ENCODE peak calls at places on chromosomes 11 and 22, in six cellular contexts. One of them, this sample, is unnamed. For H3K9me3, the result is how much of the 10 kb centered on the place peaks cover.

GRCh38 chr11:66719111-66719872 is 9.7 kb downstream of the SPTBN2 start:
- DNase-seq in upper lobe of right lung: peak
- DNase-seq in AG04450: no peak
- DNase-seq in adipocyte: no peak
- DNase-seq in CD8-positive, alpha-beta T cell: no peak
- DNase-seq in Peyer's patch: peak
- DNase-seq in this sample: no peak

GRCh38 chr11:111183706-111184105 is 61.8 kb upstream of the POU2AF2 start:
- DNase-seq in adipocyte: peak
- DNase-seq in AG04450: no peak
- DNase-seq in Peyer's patch: no peak
- DNase-seq in upper lobe of right lung: no peak
- DNase-seq in CD8-positive, alpha-beta T cell: no peak
- DNase-seq in this sample: no peak

GRCh38 chr11:72040497-72041363 is 39.6 kb downstream of the NUMA1 start:
- DNase-seq in AG04450: peak
- DNase-seq in upper lobe of right lung: peak
- DNase-seq in Peyer's patch: peak
- DNase-seq in CD8-positive, alpha-beta T cell: peak
- DNase-seq in adipocyte: peak
- DNase-seq in this sample: peak

GRCh38 chr22:23282089-23282501 is 101.8 kb downstream of the BCR start:
- DNase-seq in adipocyte: peak
- DNase-seq in upper lobe of right lung: peak
- DNase-seq in CD8-positive, alpha-beta T cell: no peak
- DNase-seq in AG04450: peak
- DNase-seq in Peyer's patch: peak
- DNase-seq in this sample: no peak

GRCh38 chr11:43920598-43921419 is 21.6 kb upstream of the C11orf96 start:
- DNase-seq in Peyer's patch: no peak
- DNase-seq in CD8-positive, alpha-beta T cell: no peak
- DNase-seq in adipocyte: peak
- DNase-seq in AG04450: peak
- DNase-seq in upper lobe of right lung: no peak
- DNase-seq in this sample: no peak

GRCh38 chr11:96012086-96012824 is 88.3 kb upstream of the MTMR2 start:
- DNase-seq in upper lobe of right lung: no peak
- DNase-seq in AG04450: no peak
- DNase-seq in Peyer's patch: no peak
- DNase-seq in CD8-positive, alpha-beta T cell: peak
- DNase-seq in adipocyte: peak
- DNase-seq in this sample: peak

GRCh38 chr11:83583953-83584352 is 297.8 kb upstream of the CCDC90B start:
- DNase-seq in CD8-positive, alpha-beta T cell: no peak
- DNase-seq in AG04450: no peak
- DNase-seq in upper lobe of right lung: no peak
- DNase-seq in Peyer's patch: no peak
- DNase-seq in adipocyte: peak
- DNase-seq in this sample: no peak

GRCh38 chr11:9601876-9602199 is 28.4 kb downstream of the WEE1 start:
- DNase-seq in upper lobe of right lung: no peak
- DNase-seq in AG04450: no peak
- DNase-seq in Peyer's patch: no peak
- DNase-seq in CD8-positive, alpha-beta T cell: no peak
- DNase-seq in adipocyte: no peak
- DNase-seq in this sample: no peak

GRCh38 chr11:121104223-121104831 is 3.3 kb downstream of the TECTA start:
- DNase-seq in adipocyte: no peak
- DNase-seq in AG04450: no peak
- DNase-seq in CD8-positive, alpha-beta T cell: no peak
- DNase-seq in Peyer's patch: no peak
- DNase-seq in upper lobe of right lung: no peak
- DNase-seq in this sample: no peak

GRCh38 chr11:19163627-19164026 is 38.2 kb downstream of the CSRP3 start:
- DNase-seq in adipocyte: no peak
- DNase-seq in AG04450: no peak
- DNase-seq in upper lobe of right lung: no peak
- DNase-seq in Peyer's patch: no peak
- DNase-seq in CD8-positive, alpha-beta T cell: no peak
- DNase-seq in this sample: no peak

GRCh38 chr11:106286881-106287504 is 209.5 kb downstream of the AASDHPPT start:
- DNase-seq in AG04450: no peak
- DNase-seq in CD8-positive, alpha-beta T cell: no peak
- DNase-seq in adipocyte: no peak
- DNase-seq in upper lobe of right lung: no peak
- DNase-seq in Peyer's patch: no peak
- DNase-seq in this sample: no peak

GRCh38 chr11:34536056-34536455 is 22.5 kb upstream of the ELF5 start:
- DNase-seq in AG04450: no peak
- DNase-seq in CD8-positive, alpha-beta T cell: no peak
- DNase-seq in Peyer's patch: no peak
- DNase-seq in upper lobe of right lung: no peak
- DNase-seq in adipocyte: no peak
- DNase-seq in this sample: no peak

GRCh38 chr22:27879923-27880322 is 39.1 kb downstream of the PITPNB start:
- DNase-seq in upper lobe of right lung: no peak
- DNase-seq in Peyer's patch: no peak
- DNase-seq in CD8-positive, alpha-beta T cell: no peak
- DNase-seq in adipocyte: peak
- DNase-seq in AG04450: no peak
- DNase-seq in this sample: no peak

GRCh38 chr11:110098645-110099044 is 5.5 kb downstream of the ZC3H12C start:
- DNase-seq in AG04450: no peak
- DNase-seq in adipocyte: no peak
- DNase-seq in upper lobe of right lung: no peak
- DNase-seq in CD8-positive, alpha-beta T cell: no peak
- DNase-seq in Peyer's patch: no peak
- DNase-seq in this sample: no peak

GRCh38 chr22:24703101-24703500 is 71.4 kb downstream of the PIWIL3 start:
- DNase-seq in AG04450: peak
- DNase-seq in upper lobe of right lung: no peak
- DNase-seq in Peyer's patch: peak
- DNase-seq in CD8-positive, alpha-beta T cell: no peak
- DNase-seq in adipocyte: no peak
- DNase-seq in this sample: no peak

GRCh38 chr22:46758867-46759290 is 3.6 kb upstream of the TBC1D22A start:
- DNase-seq in CD8-positive, alpha-beta T cell: peak
- DNase-seq in adipocyte: peak
- DNase-seq in upper lobe of right lung: peak
- DNase-seq in AG04450: peak
- DNase-seq in Peyer's patch: peak
- DNase-seq in this sample: peak

GRCh38 chr11:12727556-12728070 is 53.4 kb downstream of the TEAD1 start:
- DNase-seq in Peyer's patch: no peak
- DNase-seq in upper lobe of right lung: no peak
- DNase-seq in AG04450: no peak
- DNase-seq in adipocyte: peak
- DNase-seq in CD8-positive, alpha-beta T cell: no peak
- DNase-seq in this sample: no peak

GRCh38 chr11:67266424-67267187 is at the start of gene GRK2:
- DNase-seq in Peyer's patch: peak
- DNase-seq in CD8-positive, alpha-beta T cell: peak
- DNase-seq in AG04450: no peak
- DNase-seq in upper lobe of right lung: peak
- DNase-seq in adipocyte: peak
- DNase-seq in this sample: no peak

GRCh38 chr11:106503901-106504300 is 426.4 kb downstream of the AASDHPPT start:
- DNase-seq in upper lobe of right lung: no peak
- DNase-seq in adipocyte: peak
- DNase-seq in CD8-positive, alpha-beta T cell: no peak
- DNase-seq in AG04450: no peak
- DNase-seq in Peyer's patch: no peak
- DNase-seq in this sample: no peak

GRCh38 chr11:117818036-117818858 is 6.3 kb downstream of the FXYD2 start:
- DNase-seq in upper lobe of right lung: no peak
- DNase-seq in CD8-positive, alpha-beta T cell: peak
- DNase-seq in adipocyte: no peak
- DNase-seq in Peyer's patch: no peak
- DNase-seq in AG04450: no peak
- DNase-seq in this sample: no peak

GRCh38 chr11:33448461-33449130 is 191.4 kb downstream of the HIPK3 start:
- DNase-seq in AG04450: no peak
- DNase-seq in Peyer's patch: no peak
- DNase-seq in adipocyte: no peak
- DNase-seq in upper lobe of right lung: no peak
- DNase-seq in CD8-positive, alpha-beta T cell: no peak
- DNase-seq in this sample: no peak

GRCh38 chr11:19511413-19512183 is 201.0 kb upstream of the NAV2 start:
- DNase-seq in AG04450: no peak
- DNase-seq in adipocyte: no peak
- DNase-seq in CD8-positive, alpha-beta T cell: no peak
- DNase-seq in upper lobe of right lung: peak
- DNase-seq in Peyer's patch: no peak
- DNase-seq in this sample: no peak

GRCh38 chr22:43526951-43527350 is 115.1 kb downstream of the MPPED1 start:
- DNase-seq in adipocyte: no peak
- DNase-seq in CD8-positive, alpha-beta T cell: no peak
- DNase-seq in AG04450: no peak
- DNase-seq in Peyer's patch: no peak
- DNase-seq in upper lobe of right lung: no peak
- DNase-seq in this sample: no peak

GRCh38 chr11:76067099-76067498 is 139.2 kb downstream of the WNT11 start:
- DNase-seq in CD8-positive, alpha-beta T cell: no peak
- DNase-seq in AG04450: no peak
- DNase-seq in adipocyte: no peak
- DNase-seq in Peyer's patch: no peak
- DNase-seq in upper lobe of right lung: no peak
- DNase-seq in this sample: no peak

GRCh38 chr11:6431861-6432260 is 8.9 kb downstream of the HPX start:
- DNase-seq in upper lobe of right lung: no peak
- DNase-seq in adipocyte: peak
- DNase-seq in CD8-positive, alpha-beta T cell: no peak
- DNase-seq in Peyer's patch: no peak
- DNase-seq in AG04450: no peak
- DNase-seq in this sample: no peak

GRCh38 chr11:35463211-35463810 is 44.0 kb upstream of the SLC1A2 start:
- DNase-seq in Peyer's patch: no peak
- DNase-seq in upper lobe of right lung: no peak
- DNase-seq in adipocyte: no peak
- DNase-seq in CD8-positive, alpha-beta T cell: no peak
- DNase-seq in AG04450: no peak
- DNase-seq in this sample: no peak

DNA sequence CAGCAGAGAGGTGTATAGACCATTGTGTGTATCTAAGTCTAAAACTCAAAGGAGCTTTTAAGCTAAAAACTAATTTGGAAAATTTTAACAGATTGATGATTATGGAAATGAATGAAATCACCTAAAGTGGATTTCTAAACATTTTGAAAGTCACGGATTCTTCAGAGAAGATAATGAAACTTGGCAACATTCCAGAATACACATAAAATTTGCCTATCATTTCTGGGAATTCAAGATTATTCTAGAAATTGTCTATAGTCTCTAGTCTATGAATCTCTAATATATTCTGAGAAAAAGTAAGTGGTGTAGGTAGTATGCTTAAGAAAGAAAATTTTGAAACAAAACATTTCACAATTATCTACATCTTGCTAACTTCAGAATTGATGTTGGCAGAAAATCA is 1117.9 kb upstream of the CNTN5 start:
- DNase-seq in adipocyte: no peak
- DNase-seq in upper lobe of right lung: no peak
- DNase-seq in AG04450: no peak
- DNase-seq in Peyer's patch: no peak
- DNase-seq in CD8-positive, alpha-beta T cell: no peak
- DNase-seq in this sample: no peak
- H3K9me3 ChIP-seq in adipocyte: under half
- H3K9me3 ChIP-seq in upper lobe of right lung: under half
- H3K9me3 ChIP-seq in AG04450: under half
- H3K9me3 ChIP-seq in Peyer's patch: under half
- H3K9me3 ChIP-seq in CD8-positive, alpha-beta T cell: under half
- H3K9me3 ChIP-seq in this sample: under half

DNA sequence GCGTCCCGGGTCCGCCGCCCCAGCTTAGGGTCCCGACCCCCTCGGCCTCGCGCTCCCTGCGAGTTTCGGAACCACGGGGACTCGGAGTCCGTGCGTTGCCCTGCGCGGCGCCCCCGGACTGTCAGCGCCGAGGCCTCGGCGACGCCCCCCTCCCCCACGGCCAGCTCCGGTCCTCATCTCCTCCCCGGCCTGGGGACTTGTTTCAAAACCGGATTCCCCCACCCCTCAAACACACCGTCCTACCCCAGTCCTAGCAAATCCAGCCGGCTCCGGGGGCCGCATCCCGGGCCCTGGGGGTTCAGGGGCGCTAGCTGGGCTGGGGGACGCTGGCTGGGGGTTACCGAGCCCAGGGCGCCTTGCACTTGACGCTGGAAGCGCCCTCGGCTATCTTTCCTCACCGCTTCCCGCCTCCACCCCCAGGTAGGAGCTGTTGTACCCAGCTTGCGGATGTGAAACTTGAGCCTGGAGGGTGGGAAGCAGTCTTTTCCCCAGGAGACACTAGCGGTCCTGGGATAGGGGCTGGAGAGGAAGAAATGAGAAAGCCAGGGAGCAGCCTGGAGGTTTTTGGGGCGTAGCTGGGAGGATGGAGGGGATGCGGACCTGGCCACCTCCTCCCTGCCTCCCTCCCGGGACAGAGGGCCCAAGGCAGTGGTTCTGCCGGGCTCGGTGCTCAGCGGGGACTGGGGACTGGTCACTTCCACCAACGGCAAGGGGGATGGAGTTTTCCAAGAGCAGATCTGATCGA is 560 bp downstream of the FBLN1 start:
- DNase-seq in Peyer's patch: peak
- DNase-seq in CD8-positive, alpha-beta T cell: no peak
- DNase-seq in upper lobe of right lung: no peak
- DNase-seq in adipocyte: no peak
- DNase-seq in AG04450: no peak
- DNase-seq in this sample: no peak
- H3K4me3 ChIP-seq in Peyer's patch: peak
- H3K4me3 ChIP-seq in CD8-positive, alpha-beta T cell: no peak
- H3K4me3 ChIP-seq in upper lobe of right lung: peak
- H3K4me3 ChIP-seq in adipocyte: peak
- H3K4me3 ChIP-seq in AG04450: peak
- H3K4me3 ChIP-seq in this sample: no peak

GRCh38 chr11:2625183-2625582 is 74.6 kb downstream of the KCNQ1OT1 start:
- DNase-seq in adipocyte: no peak
- DNase-seq in AG04450: no peak
- DNase-seq in Peyer's patch: no peak
- DNase-seq in CD8-positive, alpha-beta T cell: no peak
- DNase-seq in upper lobe of right lung: no peak
- DNase-seq in this sample: no peak
- H3K9me3 ChIP-seq in adipocyte: half or more
- H3K9me3 ChIP-seq in AG04450: under half
- H3K9me3 ChIP-seq in Peyer's patch: under half
- H3K9me3 ChIP-seq in CD8-positive, alpha-beta T cell: under half
- H3K9me3 ChIP-seq in upper lobe of right lung: under half
- H3K9me3 ChIP-seq in this sample: under half

DNA sequence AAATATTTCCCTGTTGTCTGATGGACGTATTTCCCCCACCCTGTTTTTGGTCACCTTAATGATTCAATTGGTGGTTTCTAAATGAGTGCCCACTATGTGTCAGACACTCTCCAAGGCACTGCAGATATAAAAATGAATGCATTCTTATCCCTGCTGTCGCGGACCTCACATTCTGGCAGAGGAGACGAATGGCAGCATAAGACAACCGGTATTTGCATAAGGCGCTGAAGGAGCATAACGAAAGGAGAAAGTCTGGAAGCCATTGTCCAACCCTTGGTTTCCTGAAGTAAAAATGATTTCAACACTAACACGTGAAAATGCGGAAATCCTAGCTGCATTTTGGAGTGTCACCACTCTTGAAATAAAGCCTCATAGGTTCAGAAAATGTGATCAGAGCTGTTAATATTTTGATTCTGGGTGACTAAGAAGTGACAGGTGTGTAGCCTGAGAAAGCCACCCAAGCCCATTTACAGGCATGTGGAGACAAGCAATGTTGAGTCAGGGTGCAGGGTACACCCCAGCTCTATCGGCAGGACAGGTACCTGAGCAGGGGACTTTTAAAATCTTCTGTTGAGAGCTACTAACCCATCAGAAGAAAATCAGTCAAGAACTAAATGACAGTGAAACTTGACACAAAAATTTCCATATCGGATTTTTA is 10.1 kb upstream of the GAB2 start:
- DNase-seq in AG04450: no peak
- DNase-seq in CD8-positive, alpha-beta T cell: no peak
- DNase-seq in Peyer's patch: no peak
- DNase-seq in upper lobe of right lung: no peak
- DNase-seq in adipocyte: no peak
- DNase-seq in this sample: no peak
- H3K4me3 ChIP-seq in AG04450: no peak
- H3K4me3 ChIP-seq in CD8-positive, alpha-beta T cell: no peak
- H3K4me3 ChIP-seq in Peyer's patch: no peak
- H3K4me3 ChIP-seq in upper lobe of right lung: no peak
- H3K4me3 ChIP-seq in adipocyte: no peak
- H3K4me3 ChIP-seq in this sample: no peak